ENCODE peak calls at places on chromosomes 5 and 9, in ten cellular contexts. F, O, E, R, U, M, C, S, A and H are unnamed samples.

GRCh38 chr5:16736158-16736994 is 119.6 kb upstream of the RETREG1 start:
- DNase-seq in F (peak), O (no peak), E (peak), R (peak), U (peak), M (no peak), C (peak), S (peak), A (no peak), H (peak)

GRCh38 chr5:79330071-79330470 is 94.1 kb downstream of the JMY start:
- DNase-seq in F (no peak), O (no peak), E (no peak), R (no peak), U (no peak), M (no peak), C (no peak), S (no peak), A (no peak), H (no peak)

GRCh38 chr9:130870491-130871381 is 25.9 kb downstream of the QRFP start:
- DNase-seq in F (no peak), O (no peak), E (no peak), R (peak), U (no peak), M (no peak), C (no peak), S (no peak), A (no peak), H (no peak)

GRCh38 chr9:109821711-109822110 is 41.7 kb downstream of the PALM2AKAP2 start:
- DNase-seq in F (no peak), O (no peak), E (no peak), R (no peak), U (no peak), M (no peak), C (no peak), S (no peak), A (no peak), H (no peak)

GRCh38 chr5:113749334-113749733 is 235.8 kb downstream of the YTHDC2 start:
- DNase-seq in F (no peak), O (no peak), E (no peak), R (no peak), U (no peak), M (no peak), C (no peak), S (no peak), A (no peak), H (no peak)

GRCh38 chr5:52491071-52491828 is 296.5 kb upstream of the ITGA1 start:
- DNase-seq in F (no peak), O (no peak), E (no peak), R (peak), U (no peak), M (no peak), C (peak), S (no peak), A (no peak), H (peak)

GRCh38 chr5:10913846-10914245 is 152.8 kb upstream of the DAP start:
- DNase-seq in F (peak), O (no peak), E (peak), R (no peak), U (no peak), M (no peak), C (no peak), S (no peak), A (no peak), H (no peak)

GRCh38 chr5:10475931-10476687 is 34.4 kb downstream of the ROPN1L start:
- DNase-seq in F (no peak), O (no peak), E (no peak), R (no peak), U (no peak), M (no peak), C (no peak), S (no peak), A (no peak), H (no peak)

GRCh38 chr9:72925126-72925810 is 27.6 kb downstream of the ALDH1A1 start:
- DNase-seq in F (no peak), O (no peak), E (no peak), R (no peak), U (no peak), M (no peak), C (no peak), S (no peak), A (no peak), H (no peak)

GRCh38 chr9:96553070-96553469 is 66.6 kb downstream of the CDC14B start:
- DNase-seq in F (peak), O (no peak), E (peak), R (no peak), U (no peak), M (no peak), C (no peak), S (no peak), A (no peak), H (no peak)

GRCh38 chr9:111037744-111038335 is 430 bp downstream of the LPAR1 start:
- DNase-seq in F (no peak), O (no peak), E (no peak), R (peak), U (peak), M (peak), C (no peak), S (peak), A (no peak), H (peak)

GRCh38 chr9:116464987-116465571 is 222.0 kb upstream of the TRIM32 start:
- DNase-seq in F (no peak), O (no peak), E (no peak), R (no peak), U (no peak), M (no peak), C (no peak), S (no peak), A (no peak), H (no peak)

GRCh38 chr9:91234523-91234922 is 127.2 kb downstream of the AUH start:
- DNase-seq in F (no peak), O (no peak), E (no peak), R (no peak), U (no peak), M (no peak), C (no peak), S (no peak), A (no peak), H (no peak)

GRCh38 chr5:45623855-45624254 is 72.3 kb downstream of the HCN1 start:
- DNase-seq in F (no peak), O (no peak), E (no peak), R (no peak), U (no peak), M (peak), C (no peak), S (no peak), A (no peak), H (no peak)

GRCh38 chr5:109914906-109915305 is 225.2 kb downstream of the MAN2A1 start:
- DNase-seq in F (no peak), O (no peak), E (no peak), R (no peak), U (no peak), M (no peak), C (no peak), S (no peak), A (no peak), H (no peak)

GRCh38 chr5:172853355-172853975 is 19.4 kb downstream of the ERGIC1 start:
- DNase-seq in F (no peak), O (no peak), E (no peak), R (no peak), U (no peak), M (no peak), C (no peak), S (no peak), A (no peak), H (no peak)

GRCh38 chr5:177350776-177351391 is 584 bp downstream of the LMAN2 start:
- DNase-seq in F (no peak), O (no peak), E (no peak), R (no peak), U (no peak), M (no peak), C (no peak), S (no peak), A (no peak), H (no peak)

GRCh38 chr5:35854248-35854647 is 2.4 kb upstream of the IL7R start:
- DNase-seq in F (no peak), O (peak), E (no peak), R (no peak), U (no peak), M (no peak), C (no peak), S (no peak), A (peak), H (no peak)

GRCh38 chr9:128635266-128636023 is 21.2 kb downstream of the DYNC2I2 start:
- DNase-seq in F (peak), O (no peak), E (peak), R (peak), U (peak), M (peak), C (peak), S (peak), A (no peak), H (peak)

GRCh38 chr5:17282283-17283120 is 65.1 kb downstream of the BASP1 start:
- DNase-seq in F (no peak), O (no peak), E (no peak), R (no peak), U (no peak), M (no peak), C (no peak), S (no peak), A (no peak), H (no peak)

GRCh38 chr5:173885481-173886010 is 2.6 kb upstream of the CPEB4 start:
- DNase-seq in F (no peak), O (no peak), E (no peak), R (no peak), U (no peak), M (no peak), C (no peak), S (no peak), A (no peak), H (no peak)